ENCODE peak calls at places on chromosomes 6 and 20, in ten cellular contexts. T is CD4-positive, alpha-beta memory T cell; K is RCC 7860; E is NCI-H2171 treated with DMSO at 0.1 percent for 48 hours; G is NCI-H345; Q is HFFc6; S is body of pancreas; M is esophagus squamous epithelium; W is psoas muscle; V is activated CD4-positive, alpha-beta T cell treated with anti-CD3 and anti-CD28 coated beads, Interleukin-2, amount 50 U/mL, for 1 hour. Y is an unnamed sample.

GRCh38 chr6:129844118-129844891 is 16.8 kb downstream of the TMEM244 start:
- DNase-seq in G (no peak), T (no peak), V (no peak), M (no peak), E (no peak), S (no peak), W (no peak), Q (peak), K (peak), Y (peak)

GRCh38 chr20:49690899-49691620 is 22.6 kb downstream of the B4GALT5 start:
- DNase-seq in K (peak), M (no peak), W (no peak), V (no peak), Q (no peak), E (no peak), T (no peak), S (peak), G (no peak), Y (peak)

GRCh38 chr6:17881085-17881883 is 106.2 kb downstream of the KIF13A start:
- DNase-seq in V (no peak), S (no peak), G (no peak), M (no peak), Q (no peak), K (no peak), W (peak), T (no peak), E (no peak), Y (no peak)

GRCh38 chr6:89117285-89118108 is at the start of gene SRSF12:
- DNase-seq in G (peak), M (no peak), W (peak), V (peak), K (no peak), T (peak), S (peak), Q (no peak), E (peak), Y (no peak)

GRCh38 chr20:3013771-3014170 is 29.7 kb upstream of the GNRH2 start:
- DNase-seq in G (no peak), T (no peak), M (no peak), E (no peak), Q (no peak), W (no peak), K (no peak), S (no peak), V (no peak), Y (no peak)

GRCh38 chr6:108114861-108115597 is 40.5 kb upstream of the OSTM1 start:
- DNase-seq in V (no peak), E (no peak), M (no peak), Q (peak), K (no peak), G (no peak), T (peak), S (peak), W (peak), Y (no peak)

GRCh38 chr6:90028080-90028778 is 134.0 kb downstream of the GJA10 start:
- DNase-seq in G (no peak), E (no peak), T (no peak), Q (no peak), W (no peak), K (no peak), V (no peak), S (no peak), M (no peak), Y (no peak)

GRCh38 chr6:157586088-157586414 is 205.1 kb downstream of the ZDHHC14 start:
- DNase-seq in E (no peak), W (no peak), V (no peak), K (no peak), S (no peak), Q (no peak), T (no peak), M (no peak), G (no peak), Y (no peak)

GRCh38 chr6:157593596-157593995 is 212.6 kb downstream of the ZDHHC14 start:
- DNase-seq in V (no peak), M (no peak), T (no peak), Q (no peak), W (no peak), K (no peak), E (no peak), G (no peak), S (no peak), Y (no peak)

GRCh38 chr6:47479156-47479541 is 1.6 kb downstream of the CD2AP start:
- DNase-seq in E (no peak), Q (no peak), V (no peak), K (no peak), G (peak), S (no peak), T (no peak), M (no peak), W (no peak), Y (no peak)